ENCODE peak calls at places on chromosomes 3 and 15, in eight cellular contexts. B is activated T-cell treated with anti-CD3 and anti-CD28 coated beads for 24 hours, D is RCC 7860, N is G401, Y is HFF-Myc, T is ACHN, U is skeletal muscle cell, H is astrocyte of the spinal cord. R is an unnamed sample.

GRCh38 chr3:3799173-3800075 is at the start of gene LRRN1:
- DNase-seq in B (peak), D (no peak), N (peak), Y (no peak), T (peak), U (no peak), H (peak), R (peak)

GRCh38 chr15:28117591-28117990 is 18.5 kb upstream of the OCA2 start:
- DNase-seq in B (no peak), D (no peak), N (no peak), Y (no peak), T (no peak), U (no peak), H (no peak), R (no peak)

GRCh38 chr15:85485956-85486567 is 105.7 kb downstream of the AKAP13 start:
- DNase-seq in B (peak), D (peak), N (peak), Y (peak), T (peak), U (peak), H (peak), R (no peak)

GRCh38 chr3:169886671-169887070 is 16.9 kb upstream of the LRRC31 start:
- DNase-seq in B (no peak), D (no peak), N (peak), Y (no peak), T (peak), U (peak), H (peak), R (peak)

GRCh38 chr15:80494311-80494710 is 90.1 kb downstream of the ARNT2 start:
- DNase-seq in B (no peak), D (peak), N (no peak), Y (no peak), T (peak), U (no peak), H (peak), R (no peak)

GRCh38 chr3:38049358-38050126 is 10.5 kb downstream of the DLEC1 start:
- DNase-seq in B (no peak), D (no peak), N (no peak), Y (no peak), T (no peak), U (no peak), H (no peak), R (no peak)

GRCh38 chr3:108117245-108117644 is 26.4 kb upstream of the CD47 start:
- DNase-seq in B (no peak), D (peak), N (peak), Y (no peak), T (peak), U (no peak), H (no peak), R (no peak)

GRCh38 chr3:15007681-15008141 is 57.4 kb downstream of the MRPS25 start:
- DNase-seq in B (no peak), D (no peak), N (no peak), Y (no peak), T (no peak), U (peak), H (peak), R (no peak)

GRCh38 chr15:34987623-34987981 is 485 bp downstream of the ZNF770 start:
- DNase-seq in B (no peak), D (no peak), N (peak), Y (no peak), T (no peak), U (no peak), H (no peak), R (no peak)

GRCh38 chr15:61549727-61550126 is 320.6 kb upstream of the RORA start:
- DNase-seq in B (no peak), D (no peak), N (no peak), Y (no peak), T (no peak), U (no peak), H (no peak), R (no peak)

GRCh38 chr3:36489679-36490420 is 109.5 kb downstream of the STAC start:
- DNase-seq in B (no peak), D (no peak), N (no peak), Y (no peak), T (no peak), U (no peak), H (no peak), R (no peak)

GRCh38 chr3:134105876-134106556 is 76.3 kb upstream of the SLCO2A1 start:
- DNase-seq in B (no peak), D (no peak), N (no peak), Y (no peak), T (no peak), U (no peak), H (no peak), R (no peak)

GRCh38 chr15:65303687-65304392 is 637 bp upstream of the RNU5B-1 start:
- DNase-seq in B (no peak), D (peak), N (peak), Y (no peak), T (peak), U (no peak), H (peak), R (peak)

R was measured in amygdala.